ENCODE peak calls at places on chromosomes 12 and 14, in nine cellular contexts. One of them, this sample, is unnamed.

GRCh38 chr14:100889641-100890040 is 13.9 kb downstream of the RTL1 start:
- DNase-seq in central memory CD8-positive, alpha-beta T cell: no peak
- DNase-seq in T-helper 2 cell: no peak
- DNase-seq in left ventricle myocardium superior: peak; percentile 15
- DNase-seq in germinal center: no peak
- DNase-seq in stimulated activated CD4-positive, alpha-beta T cell treated with anti-CD3 and anti-CD28 coated beads, Interleukin-2, amount 100 ng/mL, for 24 hours: no peak
- DNase-seq in IMR-90: no peak
- DNase-seq in T-helper 9 cell: no peak
- DNase-seq in sigmoid colon: no peak
- DNase-seq in this sample: no peak

GRCh38 chr12:7601407-7601806 is 64.3 kb downstream of the APOBEC1 start:
- DNase-seq in central memory CD8-positive, alpha-beta T cell: no peak
- DNase-seq in T-helper 2 cell: no peak
- DNase-seq in left ventricle myocardium superior: no peak
- DNase-seq in germinal center: no peak
- DNase-seq in stimulated activated CD4-positive, alpha-beta T cell treated with anti-CD3 and anti-CD28 coated beads, Interleukin-2, amount 100 ng/mL, for 24 hours: no peak
- DNase-seq in IMR-90: no peak
- DNase-seq in T-helper 9 cell: no peak
- DNase-seq in sigmoid colon: no peak
- DNase-seq in this sample: no peak

GRCh38 chr12:66241061-66242043 is 52.3 kb downstream of the IRAK3 start:
- DNase-seq in central memory CD8-positive, alpha-beta T cell: no peak
- DNase-seq in T-helper 2 cell: no peak
- DNase-seq in left ventricle myocardium superior: no peak
- DNase-seq in germinal center: no peak
- DNase-seq in stimulated activated CD4-positive, alpha-beta T cell treated with anti-CD3 and anti-CD28 coated beads, Interleukin-2, amount 100 ng/mL, for 24 hours: no peak
- DNase-seq in IMR-90: peak; percentile 83
- DNase-seq in T-helper 9 cell: no peak
- DNase-seq in sigmoid colon: no peak
- DNase-seq in this sample: peak; percentile 95

GRCh38 chr12:112294793-112295192 is 87.4 kb downstream of the HECTD4 start:
- DNase-seq in central memory CD8-positive, alpha-beta T cell: no peak
- DNase-seq in T-helper 2 cell: no peak
- DNase-seq in left ventricle myocardium superior: no peak
- DNase-seq in germinal center: no peak
- DNase-seq in stimulated activated CD4-positive, alpha-beta T cell treated with anti-CD3 and anti-CD28 coated beads, Interleukin-2, amount 100 ng/mL, for 24 hours: no peak
- DNase-seq in IMR-90: peak; percentile 51
- DNase-seq in T-helper 9 cell: no peak
- DNase-seq in sigmoid colon: no peak
- DNase-seq in this sample: peak; percentile 47

GRCh38 chr14:24411468-24412454 is 13.0 kb downstream of the NYNRIN start:
- DNase-seq in central memory CD8-positive, alpha-beta T cell: no peak
- DNase-seq in T-helper 2 cell: no peak
- DNase-seq in left ventricle myocardium superior: no peak
- DNase-seq in germinal center: peak; percentile 67
- DNase-seq in stimulated activated CD4-positive, alpha-beta T cell treated with anti-CD3 and anti-CD28 coated beads, Interleukin-2, amount 100 ng/mL, for 24 hours: peak; percentile 27
- DNase-seq in IMR-90: peak; percentile 59
- DNase-seq in T-helper 9 cell: no peak
- DNase-seq in sigmoid colon: peak; percentile 69
- DNase-seq in this sample: peak; percentile 69

GRCh38 chr12:21169878-21170472 is 39.0 kb downstream of the SLCO1B1 start:
- DNase-seq in central memory CD8-positive, alpha-beta T cell: no peak
- DNase-seq in T-helper 2 cell: no peak
- DNase-seq in left ventricle myocardium superior: no peak
- DNase-seq in germinal center: peak; percentile 4
- DNase-seq in stimulated activated CD4-positive, alpha-beta T cell treated with anti-CD3 and anti-CD28 coated beads, Interleukin-2, amount 100 ng/mL, for 24 hours: peak; percentile 50
- DNase-seq in IMR-90: peak; percentile 25
- DNase-seq in T-helper 9 cell: peak; percentile 8
- DNase-seq in sigmoid colon: no peak
- DNase-seq in this sample: peak; percentile 22

GRCh38 chr12:31868980-31869379 is 90.2 kb upstream of the RESF1 start:
- DNase-seq in central memory CD8-positive, alpha-beta T cell: no peak
- DNase-seq in T-helper 2 cell: no peak
- DNase-seq in left ventricle myocardium superior: peak; percentile 48
- DNase-seq in germinal center: no peak
- DNase-seq in stimulated activated CD4-positive, alpha-beta T cell treated with anti-CD3 and anti-CD28 coated beads, Interleukin-2, amount 100 ng/mL, for 24 hours: no peak
- DNase-seq in IMR-90: peak; percentile 20
- DNase-seq in T-helper 9 cell: no peak
- DNase-seq in sigmoid colon: no peak
- DNase-seq in this sample: peak; percentile 62

GRCh38 chr12:48758186-48758585 is 30.7 kb downstream of the ADCY6 start:
- DNase-seq in central memory CD8-positive, alpha-beta T cell: no peak
- DNase-seq in T-helper 2 cell: no peak
- DNase-seq in left ventricle myocardium superior: no peak
- DNase-seq in germinal center: no peak
- DNase-seq in stimulated activated CD4-positive, alpha-beta T cell treated with anti-CD3 and anti-CD28 coated beads, Interleukin-2, amount 100 ng/mL, for 24 hours: no peak
- DNase-seq in IMR-90: no peak
- DNase-seq in T-helper 9 cell: no peak
- DNase-seq in sigmoid colon: peak; percentile 27
- DNase-seq in this sample: no peak

GRCh38 chr12:54215990-54216579 is 27.3 kb upstream of the SMUG1 start:
- DNase-seq in central memory CD8-positive, alpha-beta T cell: no peak
- DNase-seq in T-helper 2 cell: peak; percentile 10
- DNase-seq in left ventricle myocardium superior: peak; percentile 48
- DNase-seq in germinal center: peak; percentile 20
- DNase-seq in stimulated activated CD4-positive, alpha-beta T cell treated with anti-CD3 and anti-CD28 coated beads, Interleukin-2, amount 100 ng/mL, for 24 hours: peak; percentile 57
- DNase-seq in IMR-90: no peak
- DNase-seq in T-helper 9 cell: peak; percentile 26
- DNase-seq in sigmoid colon: no peak
- DNase-seq in this sample: no peak

GRCh38 chr14:50051706-50052105 is 64.7 kb downstream of the VCPKMT start:
- DNase-seq in central memory CD8-positive, alpha-beta T cell: no peak
- DNase-seq in T-helper 2 cell: no peak
- DNase-seq in left ventricle myocardium superior: no peak
- DNase-seq in germinal center: no peak
- DNase-seq in stimulated activated CD4-positive, alpha-beta T cell treated with anti-CD3 and anti-CD28 coated beads, Interleukin-2, amount 100 ng/mL, for 24 hours: no peak
- DNase-seq in IMR-90: no peak
- DNase-seq in T-helper 9 cell: no peak
- DNase-seq in sigmoid colon: no peak
- DNase-seq in this sample: no peak

GRCh38 chr12:103768467-103769123 is 72.4 kb downstream of the NT5DC3 start:
- DNase-seq in central memory CD8-positive, alpha-beta T cell: no peak
- DNase-seq in T-helper 2 cell: no peak
- DNase-seq in left ventricle myocardium superior: no peak
- DNase-seq in germinal center: no peak
- DNase-seq in stimulated activated CD4-positive, alpha-beta T cell treated with anti-CD3 and anti-CD28 coated beads, Interleukin-2, amount 100 ng/mL, for 24 hours: no peak
- DNase-seq in IMR-90: no peak
- DNase-seq in T-helper 9 cell: no peak
- DNase-seq in sigmoid colon: peak; percentile 40
- DNase-seq in this sample: no peak

GRCh38 chr12:17203497-17203896 is 597.5 kb upstream of the LMO3 start:
- DNase-seq in central memory CD8-positive, alpha-beta T cell: no peak
- DNase-seq in T-helper 2 cell: no peak
- DNase-seq in left ventricle myocardium superior: no peak
- DNase-seq in germinal center: no peak
- DNase-seq in stimulated activated CD4-positive, alpha-beta T cell treated with anti-CD3 and anti-CD28 coated beads, Interleukin-2, amount 100 ng/mL, for 24 hours: no peak
- DNase-seq in IMR-90: no peak
- DNase-seq in T-helper 9 cell: no peak
- DNase-seq in sigmoid colon: no peak
- DNase-seq in this sample: no peak

GRCh38 chr12:89140580-89141236 is 211.6 kb downstream of the DUSP6 start:
- DNase-seq in central memory CD8-positive, alpha-beta T cell: no peak
- DNase-seq in T-helper 2 cell: no peak
- DNase-seq in left ventricle myocardium superior: peak; percentile 75
- DNase-seq in germinal center: no peak
- DNase-seq in stimulated activated CD4-positive, alpha-beta T cell treated with anti-CD3 and anti-CD28 coated beads, Interleukin-2, amount 100 ng/mL, for 24 hours: no peak
- DNase-seq in IMR-90: peak; percentile 61
- DNase-seq in T-helper 9 cell: no peak
- DNase-seq in sigmoid colon: no peak
- DNase-seq in this sample: peak; percentile 74

GRCh38 chr12:57089259-57090245 is 638 bp downstream of the NAB2 start:
- DNase-seq in central memory CD8-positive, alpha-beta T cell: no peak
- DNase-seq in T-helper 2 cell: peak; percentile 51
- DNase-seq in left ventricle myocardium superior: peak; percentile 85
- DNase-seq in germinal center: peak; percentile 50
- DNase-seq in stimulated activated CD4-positive, alpha-beta T cell treated with anti-CD3 and anti-CD28 coated beads, Interleukin-2, amount 100 ng/mL, for 24 hours: peak; percentile 65
- DNase-seq in IMR-90: peak; percentile 51
- DNase-seq in T-helper 9 cell: peak; percentile 24
- DNase-seq in sigmoid colon: peak; percentile 92
- DNase-seq in this sample: peak; percentile 75

GRCh38 chr12:12726543-12727093 is 9.4 kb downstream of the CDKN1B start:
- DNase-seq in central memory CD8-positive, alpha-beta T cell: no peak
- DNase-seq in T-helper 2 cell: no peak
- DNase-seq in left ventricle myocardium superior: no peak
- DNase-seq in germinal center: no peak
- DNase-seq in stimulated activated CD4-positive, alpha-beta T cell treated with anti-CD3 and anti-CD28 coated beads, Interleukin-2, amount 100 ng/mL, for 24 hours: no peak
- DNase-seq in IMR-90: peak; percentile 93
- DNase-seq in T-helper 9 cell: no peak
- DNase-seq in sigmoid colon: no peak
- DNase-seq in this sample: peak; percentile 75

GRCh38 chr14:77613207-77613606 is 3.2 kb downstream of the SPTLC2 start:
- DNase-seq in central memory CD8-positive, alpha-beta T cell: no peak
- DNase-seq in T-helper 2 cell: no peak
- DNase-seq in left ventricle myocardium superior: no peak
- DNase-seq in germinal center: no peak
- DNase-seq in stimulated activated CD4-positive, alpha-beta T cell treated with anti-CD3 and anti-CD28 coated beads, Interleukin-2, amount 100 ng/mL, for 24 hours: no peak
- DNase-seq in IMR-90: no peak
- DNase-seq in T-helper 9 cell: no peak
- DNase-seq in sigmoid colon: no peak
- DNase-seq in this sample: no peak

GRCh38 chr14:59629384-59630158 is 53.0 kb upstream of the CCDC175 start:
- DNase-seq in central memory CD8-positive, alpha-beta T cell: no peak
- DNase-seq in T-helper 2 cell: no peak
- DNase-seq in left ventricle myocardium superior: no peak
- DNase-seq in germinal center: no peak
- DNase-seq in stimulated activated CD4-positive, alpha-beta T cell treated with anti-CD3 and anti-CD28 coated beads, Interleukin-2, amount 100 ng/mL, for 24 hours: no peak
- DNase-seq in IMR-90: no peak
- DNase-seq in T-helper 9 cell: no peak
- DNase-seq in sigmoid colon: no peak
- DNase-seq in this sample: no peak

GRCh38 chr12:54025507-54026393 is 2.5 kb upstream of the HOXC6 start:
- DNase-seq in central memory CD8-positive, alpha-beta T cell: no peak
- DNase-seq in T-helper 2 cell: no peak
- DNase-seq in left ventricle myocardium superior: no peak
- DNase-seq in germinal center: no peak
- DNase-seq in stimulated activated CD4-positive, alpha-beta T cell treated with anti-CD3 and anti-CD28 coated beads, Interleukin-2, amount 100 ng/mL, for 24 hours: no peak
- DNase-seq in IMR-90: no peak
- DNase-seq in T-helper 9 cell: no peak
- DNase-seq in sigmoid colon: no peak
- DNase-seq in this sample: no peak

GRCh38 chr14:95490727-95491451 is 25.6 kb downstream of the SYNE3 start:
- DNase-seq in central memory CD8-positive, alpha-beta T cell: no peak
- DNase-seq in T-helper 2 cell: no peak
- DNase-seq in left ventricle myocardium superior: peak; percentile 76
- DNase-seq in germinal center: no peak
- DNase-seq in stimulated activated CD4-positive, alpha-beta T cell treated with anti-CD3 and anti-CD28 coated beads, Interleukin-2, amount 100 ng/mL, for 24 hours: no peak
- DNase-seq in IMR-90: no peak
- DNase-seq in T-helper 9 cell: no peak
- DNase-seq in sigmoid colon: no peak
- DNase-seq in this sample: no peak

GRCh38 chr12:124279315-124279714 is 15.6 kb upstream of the RFLNA start:
- DNase-seq in central memory CD8-positive, alpha-beta T cell: no peak
- DNase-seq in T-helper 2 cell: no peak
- DNase-seq in left ventricle myocardium superior: no peak
- DNase-seq in germinal center: no peak
- DNase-seq in stimulated activated CD4-positive, alpha-beta T cell treated with anti-CD3 and anti-CD28 coated beads, Interleukin-2, amount 100 ng/mL, for 24 hours: no peak
- DNase-seq in IMR-90: no peak
- DNase-seq in T-helper 9 cell: no peak
- DNase-seq in sigmoid colon: no peak
- DNase-seq in this sample: no peak

GRCh38 chr12:42669471-42669997 is 80.0 kb upstream of the PRICKLE1 start:
- DNase-seq in central memory CD8-positive, alpha-beta T cell: no peak
- DNase-seq in T-helper 2 cell: no peak
- DNase-seq in left ventricle myocardium superior: no peak
- DNase-seq in germinal center: no peak
- DNase-seq in stimulated activated CD4-positive, alpha-beta T cell treated with anti-CD3 and anti-CD28 coated beads, Interleukin-2, amount 100 ng/mL, for 24 hours: no peak
- DNase-seq in IMR-90: no peak
- DNase-seq in T-helper 9 cell: no peak
- DNase-seq in sigmoid colon: no peak
- DNase-seq in this sample: no peak

GRCh38 chr12:107436836-107437235 is 248.8 kb upstream of the PWP1 start:
- DNase-seq in central memory CD8-positive, alpha-beta T cell: no peak
- DNase-seq in T-helper 2 cell: no peak
- DNase-seq in left ventricle myocardium superior: no peak
- DNase-seq in germinal center: no peak
- DNase-seq in stimulated activated CD4-positive, alpha-beta T cell treated with anti-CD3 and anti-CD28 coated beads, Interleukin-2, amount 100 ng/mL, for 24 hours: no peak
- DNase-seq in IMR-90: no peak
- DNase-seq in T-helper 9 cell: no peak
- DNase-seq in sigmoid colon: no peak
- DNase-seq in this sample: no peak

GRCh38 chr14:104435147-104436046 is 144.2 kb upstream of the C14orf180 start:
- DNase-seq in central memory CD8-positive, alpha-beta T cell: no peak
- DNase-seq in T-helper 2 cell: no peak
- DNase-seq in left ventricle myocardium superior: no peak
- DNase-seq in germinal center: no peak
- DNase-seq in stimulated activated CD4-positive, alpha-beta T cell treated with anti-CD3 and anti-CD28 coated beads, Interleukin-2, amount 100 ng/mL, for 24 hours: no peak
- DNase-seq in IMR-90: no peak
- DNase-seq in T-helper 9 cell: no peak
- DNase-seq in sigmoid colon: peak; percentile 58
- DNase-seq in this sample: no peak

GRCh38 chr12:9943244-9943643 is 11.1 kb upstream of the CLEC2A start:
- DNase-seq in central memory CD8-positive, alpha-beta T cell: no peak
- DNase-seq in T-helper 2 cell: no peak
- DNase-seq in left ventricle myocardium superior: no peak
- DNase-seq in germinal center: no peak
- DNase-seq in stimulated activated CD4-positive, alpha-beta T cell treated with anti-CD3 and anti-CD28 coated beads, Interleukin-2, amount 100 ng/mL, for 24 hours: peak; percentile 5
- DNase-seq in IMR-90: no peak
- DNase-seq in T-helper 9 cell: no peak
- DNase-seq in sigmoid colon: no peak
- DNase-seq in this sample: no peak